ENCODE peak calls at places on chromosome 9, in nine cellular contexts. X, O, L, N, I, C, G, J and E are unnamed samples.

GRCh38 chr9:93809204-93809940 is 145.8 kb downstream of the BARX1 start:
- DNase-seq in X (no peak), O (no peak), L (no peak), N (no peak), I (no peak), C (no peak), G (no peak), J (no peak), E (no peak)

GRCh38 chr9:126794441-126794840 is 10.4 kb upstream of the ZBTB43 start:
- DNase-seq in X (no peak), O (no peak), L (no peak), N (no peak), I (no peak), C (no peak), G (no peak), J (no peak), E (no peak)

GRCh38 chr9:6054280-6055099 is 39.1 kb upstream of the RANBP6 start:
- DNase-seq in X (peak; percentile 68), O (peak; percentile 80), L (peak; percentile 28), N (peak; percentile 4), I (peak; percentile 10), C (no peak), G (peak; percentile 17), J (peak; percentile 35), E (peak; percentile 65)

GRCh38 chr9:136391737-136392537 is 8.0 kb downstream of the SNAPC4 start:
- DNase-seq in X (no peak), O (no peak), L (no peak), N (no peak), I (no peak), C (no peak), G (no peak), J (no peak), E (no peak)

GRCh38 chr9:137273616-137274320 is 3.8 kb upstream of the TOR4A start:
- DNase-seq in X (no peak), O (no peak), L (no peak), N (no peak), I (no peak), C (no peak), G (no peak), J (no peak), E (no peak)

GRCh38 chr9:96084289-96084688 is 208.8 kb downstream of the ERCC6L2 start:
- DNase-seq in X (no peak), O (no peak), L (no peak), N (no peak), I (no peak), C (no peak), G (no peak), J (no peak), E (no peak)

GRCh38 chr9:135508211-135508820 is 7.8 kb downstream of the MRPS2 start:
- DNase-seq in X (peak; percentile 8), O (no peak), L (no peak), N (no peak), I (no peak), C (no peak), G (no peak), J (no peak), E (no peak)

GRCh38 chr9:34809504-34810186 is 99.7 kb upstream of the CCL21 start:
- DNase-seq in X (no peak), O (no peak), L (no peak), N (no peak), I (no peak), C (no peak), G (no peak), J (no peak), E (no peak)